ENCODE peak calls at places on chromosome 11, in six cellular contexts. M, A, V, G, L and O are unnamed samples.

GRCh38 chr11:72842126-72842525 is 27.9 kb downstream of the ATG16L2 start:
- DNase-seq in V (no peak), A (no peak), M (no peak), L (no peak), G (no peak), O (no peak)

GRCh38 chr11:20207781-20208621 is 47.7 kb upstream of the DBX1 start:
- DNase-seq in M (no peak), A (no peak), V (no peak), L (no peak), G (peak; percentile 0), O (no peak)

GRCh38 chr11:46363455-46363920 is 16.2 kb downstream of the DGKZ start:
- DNase-seq in V (no peak), A (peak; percentile 74), L (no peak), G (peak; percentile 33), M (no peak), O (no peak)

GRCh38 chr11:129041611-129042018 is 98.9 kb upstream of the TP53AIP1 start:
- DNase-seq in V (no peak), M (no peak), A (no peak), G (peak; percentile 25), L (no peak), O (no peak)

GRCh38 chr11:47593934-47594855 is at the start of gene C1QTNF4:
- DNase-seq in A (no peak), L (no peak), M (no peak), V (no peak), G (no peak), O (no peak)

GRCh38 chr11:111561306-111561705 is 20.8 kb downstream of the LAYN start:
- DNase-seq in A (no peak), L (no peak), V (no peak), G (no peak), M (no peak), O (no peak)

GRCh38 chr11:45060707-45061106 is 85.7 kb upstream of the PRDM11 start:
- DNase-seq in M (no peak), V (no peak), L (no peak), G (no peak), A (no peak), O (no peak)

GRCh38 chr11:67117667-67118058 is 1.4 kb upstream of the KDM2A start:
- DNase-seq in M (peak; percentile 38), A (peak; percentile 20), V (peak; percentile 41), L (peak; percentile 76), G (no peak), O (no peak)

GRCh38 chr11:17917556-17917955 is 95.3 kb downstream of the SERGEF start:
- DNase-seq in G (no peak), V (no peak), A (no peak), L (no peak), M (no peak), O (no peak)

GRCh38 chr11:33674035-33674814 is 26.4 kb downstream of the C11orf91 start:
- DNase-seq in A (peak; percentile 82), V (peak; percentile 79), L (no peak), G (peak; percentile 86), M (no peak), O (peak; percentile 56)

GRCh38 chr11:122104381-122104780 is 11.6 kb downstream of the BLID start:
- DNase-seq in L (no peak), G (no peak), V (no peak), M (no peak), A (no peak), O (no peak)

GRCh38 chr11:111324277-111324720 is 26.0 kb downstream of the POU2AF3 start:
- DNase-seq in L (no peak), G (peak; percentile 72), V (peak; percentile 55), M (no peak), A (no peak), O (no peak)

GRCh38 chr11:95119361-95120060 is 29.9 kb downstream of the ENDOD1 start:
- DNase-seq in L (no peak), A (no peak), V (no peak), M (no peak), G (no peak), O (no peak)

GRCh38 chr11:130403301-130403804 is 25.1 kb downstream of the ADAMTS8 start:
- DNase-seq in V (peak; percentile 93), M (no peak), A (peak; percentile 90), G (peak; percentile 97), L (peak; percentile 71), O (peak; percentile 84)

GRCh38 chr11:125402436-125402835 is 93.6 kb downstream of the FEZ1 start:
- DNase-seq in A (peak; percentile 29), V (peak; percentile 20), G (peak; percentile 73), M (no peak), L (no peak), O (peak; percentile 41)

GRCh38 chr11:8330416-8330815 is 66.7 kb upstream of the LMO1 start:
- DNase-seq in G (no peak), V (peak; percentile 38), M (no peak), A (no peak), L (peak; percentile 52), O (no peak)

GRCh38 chr11:19646921-19647320 is 65.7 kb upstream of the NAV2 start:
- DNase-seq in V (peak; percentile 97), M (no peak), L (no peak), A (peak; percentile 95), G (peak; percentile 93), O (peak; percentile 93)

GRCh38 chr11:46947399-46948077 is 11.0 kb downstream of the CSTPP1 start:
- DNase-seq in M (no peak), V (no peak), G (no peak), L (no peak), A (no peak), O (no peak)

GRCh38 chr11:3093281-3094191 is 36.3 kb upstream of the CARS1 start:
- DNase-seq in L (no peak), M (no peak), A (no peak), V (no peak), G (no peak), O (no peak)

GRCh38 chr11:30143098-30143705 is 87.6 kb upstream of the FSHB start:
- DNase-seq in M (no peak), V (peak; percentile 49), A (no peak), G (peak; percentile 15), L (no peak), O (no peak)

GRCh38 chr11:62443390-62444201 is 24.8 kb downstream of the SCGB1A1 start:
- DNase-seq in A (peak; percentile 26), V (no peak), M (no peak), L (peak; percentile 56), G (no peak), O (no peak)

GRCh38 chr11:123188508-123189165 is 6.4 kb downstream of the CLMP start:
- DNase-seq in L (no peak), A (peak; percentile 96), M (no peak), V (peak; percentile 89), G (peak; percentile 99), O (peak; percentile 97)

GRCh38 chr11:9972917-9973504 is 309.1 kb downstream of the SWAP70 start:
- DNase-seq in V (peak; percentile 85), A (peak; percentile 59), L (no peak), M (no peak), G (peak; percentile 70), O (no peak)

GRCh38 chr11:96960926-96961325 is 571.1 kb downstream of the JRKL start:
- DNase-seq in L (no peak), G (no peak), M (no peak), A (no peak), V (no peak), O (no peak)

GRCh38 chr11:65381721-65382035 is 768 bp downstream of the SLC25A45 start:
- DNase-seq in M (no peak), G (no peak), A (peak; percentile 41), V (peak; percentile 54), L (no peak), O (no peak)
- H3K4me3 ChIP-seq in M (peak overlapping the region; percentile 29), G (peak overlapping the region; percentile 1), A (peak overlapping the region; percentile 51), V (peak overlapping the region; percentile 48), L (peak overlapping the region; percentile 42), O (peak overlapping the region; percentile 24)

GRCh38 chr11:83292709-83293435 is 6.7 kb upstream of the CCDC90B start:
- DNase-seq in M (peak; percentile 22), L (no peak), A (peak; percentile 59), G (peak; percentile 73), V (peak; percentile 86), O (peak; percentile 24)
- H3K4me3 ChIP-seq in M (no peak overlapping the region), L (no peak overlapping the region), A (peak overlapping the region; percentile 28), G (peak overlapping the region; percentile 17), V (no peak overlapping the region), O (no peak overlapping the region)

GRCh38 chr11:40841231-40841630 is 618.2 kb downstream of the LRRC4C start:
- DNase-seq in A (no peak), G (no peak), M (no peak), L (no peak), V (no peak), O (no peak)
- H3K4me3 ChIP-seq in A (no peak overlapping the region), G (no peak overlapping the region), M (no peak overlapping the region), L (no peak overlapping the region), V (no peak overlapping the region), O (no peak overlapping the region)

DNA sequence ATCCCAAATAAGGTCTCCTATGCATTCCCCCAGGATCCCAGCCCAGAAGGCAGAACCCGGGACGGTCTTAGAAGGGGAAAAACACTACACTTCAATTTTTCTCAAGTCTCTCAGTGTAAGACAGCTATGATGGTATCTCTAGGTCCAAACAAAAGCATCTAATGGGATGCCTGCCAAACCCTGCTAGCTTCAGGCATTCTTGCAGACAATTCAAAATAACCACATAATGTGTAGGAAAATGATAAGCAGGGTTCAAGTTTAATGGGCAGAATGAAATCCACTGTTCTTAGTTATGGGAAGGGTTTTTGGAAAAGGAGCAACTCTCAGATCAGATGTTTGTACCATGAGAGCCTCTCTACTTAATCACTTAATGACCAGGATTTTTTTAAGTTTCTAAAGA is 119.8 kb upstream of the ANO1 start:
- DNase-seq in L (no peak), M (no peak), A (peak; percentile 8), G (peak; percentile 93), V (peak; percentile 75), O (no peak)
- H3K4me3 ChIP-seq in L (no peak overlapping the region), M (no peak overlapping the region), A (no peak overlapping the region), G (no peak overlapping the region), V (no peak overlapping the region), O (no peak overlapping the region)

DNA sequence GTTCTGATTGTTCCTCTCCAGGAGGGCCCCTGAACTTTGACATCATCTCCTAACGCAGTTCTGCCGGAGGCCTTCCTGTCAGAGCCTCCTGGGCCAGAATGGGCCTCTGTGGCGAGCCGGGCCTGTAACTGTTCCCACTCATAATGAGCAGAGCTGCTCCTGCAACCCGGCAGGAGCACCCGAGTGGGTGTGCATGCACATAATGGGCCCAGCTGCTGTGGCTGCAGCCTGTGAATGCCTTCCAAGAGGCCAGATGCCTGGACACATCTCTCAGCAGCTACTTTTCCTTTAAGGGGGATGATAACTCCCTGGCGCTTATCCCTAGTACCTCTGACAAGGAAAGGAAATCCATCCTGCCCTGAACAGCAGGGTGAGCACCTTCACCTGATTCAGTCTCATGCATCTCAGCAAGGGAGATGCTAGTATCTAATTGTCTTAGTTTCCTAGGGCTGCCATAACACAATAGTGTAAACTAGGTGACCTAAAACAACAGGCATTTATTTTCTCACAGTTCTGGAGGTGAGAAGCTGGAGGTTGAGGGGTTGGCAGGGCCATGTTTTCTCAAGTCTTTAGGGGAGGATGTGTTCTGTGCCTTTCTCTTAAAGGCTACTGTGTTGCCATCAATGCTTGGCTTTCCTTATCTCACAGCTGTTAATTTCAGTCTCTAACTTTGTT is 120.5 kb downstream of the TEAD1 start:
- DNase-seq in L (no peak), M (no peak), G (no peak), V (no peak), A (no peak), O (no peak)
- H3K4me3 ChIP-seq in L (no peak overlapping the region), M (no peak overlapping the region), G (no peak overlapping the region), V (no peak overlapping the region), A (no peak overlapping the region), O (no peak overlapping the region)

GRCh38 chr11:27211370-27212127 is 151.5 kb downstream of the CCDC34 start:
- DNase-seq in G (no peak), L (no peak), M (no peak), V (no peak), A (no peak), O (no peak)
- H3K4me3 ChIP-seq in G (no peak overlapping the region), L (no peak overlapping the region), M (no peak overlapping the region), V (no peak overlapping the region), A (no peak overlapping the region), O (no peak overlapping the region)

GRCh38 chr11:100810666-100811065 is 123.6 kb downstream of the ARHGAP42 start:
- DNase-seq in L (no peak), M (no peak), G (no peak), V (no peak), A (no peak), O (no peak)
- H3K4me3 ChIP-seq in L (no peak overlapping the region), M (no peak overlapping the region), G (no peak overlapping the region), V (no peak overlapping the region), A (no peak overlapping the region), O (no peak overlapping the region)